ENCODE peak calls at places on chromosome 19, in four cellular contexts. V, L, W and Q are unnamed samples.

GRCh38 chr19:10305139-10305806 is 4.3 kb downstream of the ZGLP1 start:
- DNase-seq in V (no peak), W (peak), L (no peak), Q (peak)

GRCh38 chr19:30160426-30160825 is 211.8 kb upstream of the ZNF536 start:
- DNase-seq in W (no peak), V (no peak), L (no peak), Q (no peak)

GRCh38 chr19:4501005-4501591 is 17.2 kb downstream of the PLIN4 start:
- DNase-seq in V (no peak), L (no peak), W (no peak), Q (no peak)

GRCh38 chr19:34639491-34640085 is 37.4 kb downstream of the SCGB2B2 start:
- DNase-seq in L (no peak), V (peak), W (peak), Q (peak)

GRCh38 chr19:8132858-8133458 is 16.4 kb downstream of the FBN3 start:
- DNase-seq in V (no peak), L (no peak), W (no peak), Q (no peak)

GRCh38 chr19:33125929-33126388 is 6.0 kb upstream of the WDR88 start:
- DNase-seq in L (no peak), V (peak), W (peak), Q (peak)

GRCh38 chr19:10378124-10378523 is 2.2 kb downstream of the TYK2 start:
- DNase-seq in V (no peak), W (no peak), L (no peak), Q (no peak)

GRCh38 chr19:3576696-3577443 is 4.1 kb downstream of the HMG20B start:
- DNase-seq in L (peak), W (peak), V (no peak), Q (peak)

GRCh38 chr19:39796000-39796498 is 17.4 kb downstream of the LEUTX start:
- DNase-seq in L (no peak), W (no peak), V (no peak), Q (no peak)

GRCh38 chr19:51367565-51368365 is 1.0 kb downstream of the CLDND2 start:
- DNase-seq in L (peak), V (peak), W (peak), Q (peak)

GRCh38 chr19:34733266-34733825 is 697 bp upstream of the ZNF181 start:
- DNase-seq in L (peak), W (no peak), V (no peak), Q (peak)

GRCh38 chr19:19026299-19026971 is 6.9 kb downstream of the SUGP2 start:
- DNase-seq in W (no peak), V (no peak), L (no peak), Q (no peak)

GRCh38 chr19:33872445-33873320 is 76.0 kb downstream of the KCTD15 start:
- DNase-seq in V (no peak), W (no peak), L (no peak), Q (no peak)

GRCh38 chr19:33302974-33303790 is 848 bp upstream of the CEBPA start:
- DNase-seq in V (no peak), W (peak), L (peak), Q (peak)

GRCh38 chr19:28697308-28697707 is 515.6 kb downstream of the UQCRFS1 start:
- DNase-seq in W (no peak), V (no peak), L (no peak), Q (no peak)

GRCh38 chr19:53308339-53308811 is 25.2 kb upstream of the ZNF845 start:
- DNase-seq in L (peak), V (no peak), W (no peak), Q (peak)

GRCh38 chr19:10432736-10433130 is 12.4 kb downstream of the PDE4A start:
- DNase-seq in V (no peak), W (no peak), L (peak), Q (no peak)

GRCh38 chr19:3699071-3699740 is 1.1 kb downstream of the PIP5K1C start:
- DNase-seq in W (peak), L (peak), V (no peak), Q (peak)

GRCh38 chr19:42281175-42282035 is 12.4 kb downstream of the CIC start:
- DNase-seq in L (peak), W (peak), V (no peak), Q (peak)

GRCh38 chr19:46639356-46640061 is 3.5 kb upstream of the GNG8 start:
- DNase-seq in W (peak), L (peak), V (no peak), Q (peak)
- H3K27ac ChIP-seq in W (peak), L (peak), V (no peak), Q (no peak)

GRCh38 chr19:38650180-38650775 is 2.8 kb downstream of the ACTN4 start:
- DNase-seq in V (no peak), W (no peak), L (no peak), Q (no peak)
- H3K27ac ChIP-seq in V (no peak), W (peak), L (peak), Q (peak)

GRCh38 chr19:16882146-16882545 is 6.7 kb upstream of the F2RL3 start:
- DNase-seq in L (no peak), V (no peak), W (no peak), Q (no peak)

GRCh38 chr19:16885166-16885565 is 3.6 kb upstream of the F2RL3 start:
- DNase-seq in L (no peak), W (no peak), V (no peak), Q (no peak)

GRCh38 chr19:16886305-16886880 is 2.4 kb upstream of the F2RL3 start:
- DNase-seq in V (no peak), W (peak), L (peak), Q (no peak)

GRCh38 chr19:16880884-16881554 is 7.8 kb upstream of the F2RL3 start:
- DNase-seq in W (no peak), L (no peak), V (no peak), Q (no peak)

GRCh38 chr19:16883518-16883917 is 5.3 kb upstream of the F2RL3 start:
- DNase-seq in L (no peak), V (no peak), W (no peak), Q (no peak)
- H3K27ac ChIP-seq in L (no peak), V (no peak), W (no peak), Q (no peak)

DNA sequence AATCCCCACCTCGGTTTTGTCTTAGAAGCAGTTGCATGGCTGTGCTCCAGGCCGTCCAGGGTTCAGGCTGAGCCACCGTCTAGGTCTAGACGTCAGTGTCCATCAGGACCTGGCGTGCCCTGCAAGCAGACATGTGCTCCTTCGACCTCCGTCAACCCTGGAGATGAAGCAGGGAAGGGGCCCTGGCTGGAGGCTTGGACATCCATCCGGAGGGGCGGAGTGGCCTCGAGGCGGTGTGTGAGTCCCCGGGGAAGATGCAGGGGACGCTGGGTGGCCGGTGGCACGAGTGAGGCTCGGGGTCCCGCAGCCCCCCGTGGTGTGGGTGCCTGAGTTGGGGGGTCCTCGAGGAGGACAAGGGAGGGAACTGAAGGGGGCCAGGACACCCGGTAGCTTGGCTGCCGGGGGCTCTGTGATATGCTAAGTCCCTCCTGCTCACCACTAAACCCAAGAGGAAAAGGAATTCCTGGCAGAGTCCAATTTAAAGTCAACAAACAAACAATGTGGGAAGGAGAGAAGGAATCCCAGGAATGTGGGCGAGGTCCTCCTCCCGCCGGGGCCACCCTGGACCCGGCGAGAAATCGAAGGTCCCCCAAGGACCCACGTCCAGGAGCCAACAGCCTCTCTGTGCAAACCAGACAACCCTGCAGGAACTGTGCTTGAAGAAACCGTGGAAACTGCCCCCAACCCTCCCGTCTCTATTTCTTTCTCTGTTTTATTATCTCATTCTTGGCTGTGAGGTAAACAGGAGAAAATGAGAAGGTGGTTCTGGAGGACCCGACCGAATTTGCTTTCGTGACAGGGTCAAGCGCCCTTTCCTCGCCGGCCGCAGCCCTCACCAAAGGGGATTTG is 14.8 kb upstream of the PTBP1 start:
- DNase-seq in W (peak), L (no peak), V (no peak), Q (no peak)
- H3K27ac ChIP-seq in W (peak), L (peak), V (no peak), Q (no peak)

DNA sequence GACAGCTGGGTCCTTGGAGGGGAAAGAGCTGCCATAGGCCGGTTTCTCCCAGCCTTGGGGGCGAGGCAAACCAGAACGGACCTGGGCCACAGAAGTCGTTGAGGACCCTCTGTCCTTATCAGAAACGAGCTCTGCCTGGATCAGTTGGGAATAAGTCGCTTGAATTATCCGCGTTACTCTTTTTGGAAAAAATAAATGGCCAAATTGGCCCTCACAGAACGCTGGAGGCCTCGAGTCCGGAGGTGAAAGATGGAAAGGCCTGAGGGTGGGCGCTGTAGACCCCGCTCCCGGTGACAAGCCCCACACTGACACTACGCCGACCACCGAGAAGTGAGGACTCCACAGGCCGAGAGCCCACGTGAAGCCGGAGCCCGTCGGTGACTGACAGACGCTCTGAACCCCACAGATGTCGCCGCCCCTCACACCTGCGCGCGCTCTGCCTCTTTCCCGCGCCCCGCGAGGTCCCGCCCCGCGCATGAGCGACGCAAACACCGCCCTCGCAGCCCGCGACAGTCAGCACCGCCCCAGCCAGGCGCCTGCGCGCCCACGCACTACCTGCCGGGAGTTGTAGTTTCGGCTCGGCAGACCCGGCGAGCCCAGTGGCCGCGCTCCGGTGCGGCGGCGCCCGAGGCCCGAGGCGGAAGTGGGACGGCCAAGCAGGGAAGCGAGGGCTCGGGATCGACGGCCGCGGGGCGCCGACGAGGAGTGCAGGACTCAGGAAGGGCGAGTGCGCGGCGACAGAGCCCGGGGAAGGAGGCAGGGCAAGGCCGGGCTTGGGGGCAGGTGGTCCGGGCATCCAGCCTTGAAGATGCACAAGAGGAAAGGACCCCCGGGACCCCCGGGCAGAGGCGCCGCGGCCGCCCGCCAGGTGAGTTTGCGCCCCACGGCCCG is at the start of the genes BRME1 and CC2D1A:
- DNase-seq in W (peak), L (peak), V (peak), Q (peak)
- H3K27ac ChIP-seq in W (peak), L (peak), V (peak), Q (peak)

GRCh38 chr19:17847538-17848366 is at the start of gene JAK3:
- DNase-seq in L (peak), W (peak), V (peak), Q (peak)
- H3K27ac ChIP-seq in L (peak), W (peak), V (peak), Q (peak)

GRCh38 chr19:48739400-48739825 is 997 bp downstream of the RASIP1 start:
- DNase-seq in L (no peak), W (no peak), V (no peak), Q (no peak)
- H3K27ac ChIP-seq in L (peak), W (no peak), V (no peak), Q (peak)